ENCODE peak calls at places on chromosome 19, in nine cellular contexts. T is NCI-H510A treated with DMSO at 0.1 percent for 48 hours; X is RWPE1; R is RPMI8226; P is astrocyte of the cerebellum; V is activated CD8-positive, alpha-beta memory T cell treated with anti-CD3 and anti-CD28 coated beads for 24 hours; A is T-helper 9 cell; M is CD8-positive, alpha-beta memory T cell; B is GM23248. Q is an unnamed sample.

GRCh38 chr19:55247621-55248099 is 11.2 kb downstream of the PPP6R1 start:
- DNase-seq in P (no peak), M (no peak), B (peak; percentile 73), V (no peak), T (no peak), R (no peak), X (peak; percentile 76), A (no peak), Q (no peak)

GRCh38 chr19:33821871-33822270 is 25.2 kb downstream of the KCTD15 start:
- DNase-seq in T (no peak), M (no peak), X (peak; percentile 30), P (no peak), R (no peak), A (no peak), V (no peak), B (peak; percentile 44), Q (no peak)

GRCh38 chr19:7540761-7541480 is 5.4 kb downstream of the PNPLA6 start:
- DNase-seq in B (peak; percentile 47), R (no peak), X (peak; percentile 54), V (peak; percentile 67), P (no peak), T (no peak), A (no peak), M (no peak), Q (no peak)

GRCh38 chr19:8526345-8527062 is 12.5 kb upstream of the ZNF414 start:
- DNase-seq in P (peak; percentile 82), R (no peak), A (no peak), T (no peak), B (peak; percentile 98), V (no peak), X (peak; percentile 77), M (peak; percentile 51), Q (no peak)

GRCh38 chr19:35031072-35031881 is 1.0 kb downstream of the SCN1B start:
- DNase-seq in M (no peak), R (no peak), T (no peak), A (no peak), B (peak; percentile 50), P (no peak), X (no peak), V (no peak), Q (no peak)

GRCh38 chr19:13599681-13600080 is 93.4 kb upstream of the CACNA1A start:
- DNase-seq in T (no peak), R (no peak), B (no peak), M (no peak), V (no peak), X (no peak), A (no peak), P (no peak), Q (no peak)

GRCh38 chr19:50844296-50844935 is 10.3 kb upstream of the KLK3 start:
- DNase-seq in V (no peak), T (no peak), P (no peak), B (no peak), R (peak; percentile 90), A (no peak), X (no peak), M (no peak), Q (no peak)

GRCh38 chr19:42069619-42070293 is at the start of gene GRIK5:
- DNase-seq in R (no peak), T (peak; percentile 30), P (no peak), B (peak; percentile 21), A (no peak), X (no peak), V (no peak), M (no peak), Q (no peak)

GRCh38 chr19:2616741-2617392 is 85.6 kb downstream of the GNG7 start:
- DNase-seq in B (no peak), M (peak; percentile 40), R (no peak), X (no peak), P (no peak), A (no peak), T (no peak), V (no peak), Q (no peak)

Q was measured in effector memory CD4-positive, alpha-beta T cell.